ENCODE peak calls at places on chromosomes 4 and X, in seven cellular contexts. Q, J, P, Z, F, B and I are unnamed samples.

GRCh38 chr4:37977471-37978452 is 17.6 kb downstream of the PTTG2 start:
- DNase-seq in Q (peak), Z (peak), F (peak), P (peak), B (no peak), J (peak), I (peak)

GRCh38 chr4:182808673-182809416 is 108.3 kb downstream of the DCTD start:
- DNase-seq in Q (peak), J (no peak), P (peak), F (peak), B (no peak), Z (peak), I (no peak)

GRCh38 chrX:15947648-15948317 is 93.2 kb upstream of the AP1S2 start:
- DNase-seq in J (peak), Q (no peak), B (no peak), P (no peak), Z (no peak), F (no peak), I (peak)

GRCh38 chr4:94500696-94501095 is 49.0 kb downstream of the PDLIM5 start:
- DNase-seq in P (no peak), Z (no peak), J (peak), Q (no peak), F (no peak), B (no peak), I (no peak)

GRCh38 chr4:88706574-88706973 is 8.9 kb upstream of the NAP1L5 start:
- DNase-seq in Z (no peak), F (no peak), B (no peak), P (no peak), Q (no peak), J (peak), I (peak)

GRCh38 chr4:78166582-78166981 is 109.5 kb downstream of the FRAS1 start:
- DNase-seq in B (no peak), Z (no peak), P (no peak), F (no peak), J (peak), Q (no peak), I (no peak)

GRCh38 chr4:181618038-181618618 is 625.1 kb upstream of the TENM3 start:
- DNase-seq in Q (no peak), F (no peak), J (no peak), Z (no peak), B (no peak), P (no peak), I (no peak)

GRCh38 chr4:74904509-74904908 is 28.4 kb upstream of the PARM1 start:
- DNase-seq in Z (no peak), F (no peak), Q (no peak), J (no peak), B (no peak), P (no peak), I (no peak)

GRCh38 chr4:139438141-139438540 is 15.8 kb upstream of the RAB33B start:
- DNase-seq in B (no peak), F (no peak), Q (no peak), Z (no peak), P (no peak), J (no peak), I (no peak)

GRCh38 chr4:176668324-176668723 is 124.4 kb downstream of the VEGFC start:
- DNase-seq in J (no peak), F (no peak), P (no peak), Z (no peak), Q (no peak), B (no peak), I (peak)

GRCh38 chr4:118968813-118969212 is 80.2 kb downstream of the SYNPO2 start:
- DNase-seq in B (no peak), P (no peak), Z (no peak), F (no peak), J (peak), Q (no peak), I (no peak)

GRCh38 chr4:128061566-128062536 is 739 bp downstream of the LARP1B start:
- DNase-seq in F (peak), P (peak), B (peak), Q (peak), Z (peak), J (peak), I (peak)

GRCh38 chrX:74923942-74924448 is 1.3 kb downstream of the NEXMIF start:
- DNase-seq in Q (peak), Z (peak), J (no peak), B (no peak), F (no peak), P (no peak), I (peak)

GRCh38 chrX:108264376-108264775 is 172.8 kb downstream of the ATG4A start:
- DNase-seq in B (no peak), P (no peak), J (peak), F (no peak), Q (no peak), Z (no peak), I (no peak)

GRCh38 chrX:18377802-18378201 is 23.3 kb upstream of the SCML2 start:
- DNase-seq in F (no peak), Z (peak), B (no peak), Q (no peak), P (no peak), J (peak), I (peak)

GRCh38 chr4:82842593-82842992 is 44.0 kb upstream of the SCD5 start:
- DNase-seq in P (no peak), B (no peak), Q (no peak), Z (no peak), J (peak), F (no peak), I (peak)